ENCODE peak calls at places on chromosomes 11 and 22, in eight cellular contexts. I, T, A, Y, M, N, G and D are unnamed samples.

GRCh38 chr11:79493555-79494171 is 52.8 kb upstream of the TENM4 start:
- DNase-seq in T (peak; percentile 80), G (peak; percentile 78), N (peak; percentile 67), M (peak; percentile 73), I (peak; percentile 5), Y (peak; percentile 51), A (peak; percentile 85), D (peak; percentile 64)

GRCh38 chr11:35106595-35106994 is 32.4 kb upstream of the CD44 start:
- DNase-seq in G (no peak), I (no peak), N (no peak), Y (no peak), M (no peak), A (no peak), T (no peak), D (peak; percentile 30)

GRCh38 chr11:119860561-119861094 is 131.6 kb upstream of the NECTIN1 start:
- DNase-seq in I (no peak), M (no peak), T (no peak), A (no peak), N (no peak), G (no peak), Y (no peak), D (no peak)

GRCh38 chr11:113528982-113529381 is 53.8 kb upstream of the DRD2 start:
- DNase-seq in M (no peak), T (no peak), Y (no peak), A (no peak), G (peak; percentile 13), N (no peak), I (no peak), D (no peak)

GRCh38 chr22:41256254-41256897 is 15.6 kb upstream of the CHADL start:
- DNase-seq in G (peak; percentile 90), N (no peak), T (no peak), Y (no peak), A (no peak), M (no peak), I (peak; percentile 11), D (no peak)

GRCh38 chr22:20396639-20397038 is 2.7 kb downstream of the ZNF74 start:
- DNase-seq in G (peak; percentile 42), T (no peak), M (no peak), Y (no peak), A (no peak), N (no peak), I (no peak), D (peak; percentile 45)

GRCh38 chr22:28887725-28888459 is 4.5 kb downstream of the ZNRF3 start:
- DNase-seq in T (no peak), A (no peak), Y (no peak), M (no peak), N (no peak), I (no peak), G (no peak), D (no peak)

GRCh38 chr11:19472679-19473078 is 231.9 kb upstream of the E2F8 start:
- DNase-seq in M (no peak), N (no peak), I (no peak), A (no peak), G (peak; percentile 55), T (no peak), Y (no peak), D (no peak)

GRCh38 chr11:32333335-32333991 is 101.9 kb downstream of the WT1 start:
- DNase-seq in T (peak; percentile 54), Y (peak; percentile 55), A (peak; percentile 88), G (peak; percentile 71), I (no peak), M (peak; percentile 66), N (no peak), D (no peak)

GRCh38 chr11:70769521-70769920 is 371.2 kb downstream of the CTTN start:
- DNase-seq in A (no peak), T (no peak), G (no peak), M (no peak), N (no peak), I (no peak), Y (no peak), D (no peak)

GRCh38 chr22:30806391-30806861 is 111.8 kb downstream of the OSBP2 start:
- DNase-seq in A (no peak), T (no peak), Y (no peak), I (no peak), M (no peak), G (peak; percentile 52), N (no peak), D (peak; percentile 74)

GRCh38 chr11:73152861-73153483 is 10.9 kb upstream of the FCHSD2 start:
- DNase-seq in A (no peak), T (peak; percentile 84), M (peak; percentile 52), N (no peak), I (no peak), Y (no peak), G (no peak), D (peak; percentile 43)

GRCh38 chr22:21044931-21045584 is 688 bp upstream of the LRRC74B start:
- DNase-seq in T (no peak), G (peak; percentile 89), N (no peak), I (no peak), A (peak; percentile 71), Y (peak; percentile 65), M (no peak), D (peak; percentile 89)

GRCh38 chr22:42434283-42434682 is 2.1 kb upstream of the NFAM1 start:
- DNase-seq in G (peak; percentile 30), N (no peak), M (no peak), Y (no peak), T (no peak), A (peak; percentile 77), I (no peak), D (no peak)

GRCh38 chr22:47005506-47006408 is 243.3 kb downstream of the TBC1D22A start:
- DNase-seq in I (no peak), A (no peak), Y (no peak), N (no peak), G (no peak), M (no peak), T (no peak), D (no peak)

GRCh38 chr11:7617032-7617431 is 56.3 kb downstream of the CYB5R2 start:
- DNase-seq in T (no peak), Y (no peak), M (peak; percentile 32), G (no peak), N (no peak), A (no peak), I (no peak), D (no peak)

GRCh38 chr11:16881074-16881709 is 133.0 kb downstream of the PLEKHA7 start:
- DNase-seq in M (no peak), Y (peak; percentile 31), N (no peak), I (no peak), A (peak; percentile 81), G (peak; percentile 46), T (no peak), D (peak; percentile 4)

GRCh38 chr11:6812391-6813005 is 13.0 kb upstream of the OR6A2 start:
- DNase-seq in T (peak; percentile 73), N (peak; percentile 43), G (peak; percentile 65), M (no peak), I (peak; percentile 15), A (no peak), Y (no peak), D (peak; percentile 54)

GRCh38 chr11:49151211-49151610 is 57.2 kb downstream of the FOLH1 start:
- DNase-seq in I (no peak), M (no peak), Y (no peak), A (peak; percentile 12), G (no peak), N (no peak), T (no peak), D (no peak)

GRCh38 chr22:47918276-47918928 is 1156.0 kb downstream of the TBC1D22A start:
- DNase-seq in A (no peak), G (no peak), I (no peak), Y (no peak), T (peak; percentile 34), N (no peak), M (peak; percentile 60), D (no peak)